ENCODE peak calls at places on chromosomes 4 and X, in six cellular contexts. S is stimulated activated CD4-positive, alpha-beta T cell treated with anti-CD3 and anti-CD28 coated beads, TNF-alpha, amount 100 ng/mL, for 48 hours; Z is NCI-H1417; Y is pulmonary artery endothelial cell; H is adrenal gland; Q is nucleus accumbens. O is an unnamed sample.

GRCh38 chrX:151228935-151229334 is 52.6 kb downstream of the GPR50 start:
- DNase-seq in S (no peak), Z (no peak), Y (no peak), H (no peak), Q (no peak), O (no peak)

GRCh38 chr4:146522098-146522861 is 540 bp upstream of the SLC10A7 start:
- DNase-seq in S (peak), Z (peak), Y (peak), H (peak), Q (peak), O (peak)

GRCh38 chr4:123547818-123548200 is 151.2 kb downstream of the SPRY1 start:
- DNase-seq in S (no peak), Z (no peak), Y (no peak), H (no peak), Q (no peak), O (no peak)

GRCh38 chr4:168832746-168833575 is 177.1 kb downstream of the CBR4 start:
- DNase-seq in S (no peak), Z (no peak), Y (no peak), H (peak), Q (peak), O (no peak)

GRCh38 chr4:80266902-80267380 is 477 bp downstream of the FGF5 start:
- DNase-seq in S (no peak), Z (no peak), Y (no peak), H (no peak), Q (no peak), O (no peak)

GRCh38 chr4:164937576-164938270 is 39.7 kb downstream of the TRIM61 start:
- DNase-seq in S (no peak), Z (no peak), Y (no peak), H (peak), Q (peak), O (no peak)

GRCh38 chrX:48770296-48770695 is 8.7 kb downstream of the GLOD5 start:
- DNase-seq in S (no peak), Z (no peak), Y (no peak), H (no peak), Q (no peak), O (no peak)

GRCh38 chrX:110383414-110383813 is 24.8 kb downstream of the RTL9 start:
- DNase-seq in S (no peak), Z (no peak), Y (no peak), H (no peak), Q (no peak), O (no peak)

GRCh38 chr4:53863163-53863562 is 201.2 kb downstream of the CHIC2 start:
- DNase-seq in S (no peak), Z (no peak), Y (no peak), H (no peak), Q (no peak), O (no peak)

GRCh38 chr4:145012841-145013240 is 85.2 kb downstream of the ANAPC10 start:
- DNase-seq in S (no peak), Z (no peak), Y (peak), H (no peak), Q (no peak), O (no peak)

GRCh38 chrX:74656079-74656745 is 41.8 kb upstream of the RLIM start:
- DNase-seq in S (no peak), Z (no peak), Y (no peak), H (no peak), Q (no peak), O (no peak)

GRCh38 chr4:8525383-8526120 is 54.6 kb upstream of the GPR78 start:
- DNase-seq in S (no peak), Z (no peak), Y (no peak), H (no peak), Q (no peak), O (no peak)

GRCh38 chr4:6222761-6223292 is 22.5 kb upstream of the JAKMIP1 start:
- DNase-seq in S (no peak), Z (peak), Y (no peak), H (no peak), Q (no peak), O (no peak)

GRCh38 chr4:155891058-155891457 is 12.4 kb upstream of the TDO2 start:
- DNase-seq in S (no peak), Z (no peak), Y (no peak), H (no peak), Q (no peak), O (no peak)

GRCh38 chrX:14675500-14675899 is 146.2 kb downstream of the GLRA2 start:
- DNase-seq in S (no peak), Z (no peak), Y (no peak), H (no peak), Q (no peak), O (no peak)

GRCh38 chr4:127001898-127002297 is 630.9 kb upstream of the INTU start:
- DNase-seq in S (no peak), Z (no peak), Y (no peak), H (no peak), Q (no peak), O (no peak)

GRCh38 chrX:34563809-34564208 is 93.3 kb downstream of the TMEM47 start:
- DNase-seq in S (no peak), Z (no peak), Y (no peak), H (no peak), Q (no peak), O (no peak)

GRCh38 chr4:48863728-48864127 is 32.8 kb downstream of the OCIAD1 start:
- DNase-seq in S (no peak), Z (no peak), Y (no peak), H (no peak), Q (no peak), O (no peak)

GRCh38 chr4:102027961-102028360 is 237.4 kb downstream of the BANK1 start:
- DNase-seq in S (no peak), Z (no peak), Y (no peak), H (no peak), Q (no peak), O (no peak)

GRCh38 chr4:170281027-170281426 is 191.3 kb upstream of the AADAT start:
- DNase-seq in S (no peak), Z (no peak), Y (no peak), H (no peak), Q (no peak), O (no peak)

GRCh38 chr4:24794916-24795665 is at the start of gene SOD3:
- DNase-seq in S (no peak), Z (no peak), Y (no peak), H (peak), Q (no peak), O (no peak)

GRCh38 chr4:8866828-8867623 is 4.6 kb downstream of the HMX1 start:
- DNase-seq in S (no peak), Z (no peak), Y (no peak), H (no peak), Q (no peak), O (no peak)

GRCh38 chr4:148026022-148026421 is 294.1 kb downstream of the ARHGAP10 start:
- DNase-seq in S (no peak), Z (no peak), Y (no peak), H (no peak), Q (no peak), O (no peak)

GRCh38 chr4:104491826-104492771 is 2.6 kb downstream of the CXXC4 start:
- DNase-seq in S (no peak), Z (peak), Y (no peak), H (no peak), Q (peak), O (no peak)

GRCh38 chrX:119726900-119727555 is 31.4 kb upstream of the SOWAHD start:
- DNase-seq in S (no peak), Z (no peak), Y (no peak), H (no peak), Q (no peak), O (no peak)

GRCh38 chr4:3335982-3336381 is 43.2 kb downstream of the RGS12 start:
- DNase-seq in S (no peak), Z (no peak), Y (no peak), H (no peak), Q (no peak), O (peak)

GRCh38 chrX:123797543-123798447 is 62.1 kb upstream of the XIAP start:
- DNase-seq in S (no peak), Z (no peak), Y (no peak), H (no peak), Q (no peak), O (no peak)

GRCh38 chr4:140343303-140343702 is 30.1 kb upstream of the SCOC start:
- DNase-seq in S (no peak), Z (no peak), Y (peak), H (peak), Q (no peak), O (no peak)

O was measured in memory B cell.